ENCODE peak calls at places on chromosome 12, in four cellular contexts. A, F, W and E are unnamed samples.

GRCh38 chr12:18264581-18265075 is 3.3 kb downstream of the PIK3C2G start:
- DNase-seq in F (no peak), A (no peak), W (no peak), E (no peak)

GRCh38 chr12:131380220-131380957 is 330.5 kb upstream of the SFSWAP start:
- DNase-seq in A (no peak), W (no peak), F (no peak), E (no peak)

GRCh38 chr12:32477714-32478113 is 78.4 kb downstream of the FGD4 start:
- DNase-seq in F (no peak), W (no peak), A (no peak), E (no peak)

GRCh38 chr12:120774169-120774916 is 48.7 kb downstream of the ACADS start:
- DNase-seq in A (no peak), W (no peak), F (no peak), E (no peak)

GRCh38 chr12:92702754-92703679 is at the start of gene PLEKHG7:
- DNase-seq in W (peak), F (no peak), A (peak), E (no peak)

GRCh38 chr12:46266869-46267617 is 1.8 kb downstream of the SLC38A1 start:
- DNase-seq in F (peak), W (no peak), A (peak), E (peak)

GRCh38 chr12:12684375-12685106 is 11.4 kb downstream of the GPR19 start:
- DNase-seq in W (no peak), F (no peak), A (peak), E (peak)

GRCh38 chr12:126798449-126798848 is 1468.5 kb upstream of the TMEM132C start:
- DNase-seq in A (no peak), F (no peak), W (no peak), E (no peak)

GRCh38 chr12:98228619-98229538 is 286.5 kb upstream of the TMPO start:
- DNase-seq in A (no peak), F (no peak), W (no peak), E (no peak)

GRCh38 chr12:6199531-6200265 is 502 bp upstream of the CD9 start:
- DNase-seq in W (no peak), A (no peak), F (no peak), E (peak)

GRCh38 chr12:128827724-128828123 is 4.0 kb upstream of the SLC15A4 start:
- DNase-seq in F (no peak), W (no peak), A (no peak), E (no peak)

GRCh38 chr12:47768323-47768811 is 4.7 kb upstream of the SLC48A1 start:
- DNase-seq in F (no peak), A (peak), W (no peak), E (no peak)

GRCh38 chr12:100293017-100293416 is 26.0 kb downstream of the SCYL2 start:
- DNase-seq in A (no peak), F (no peak), W (no peak), E (no peak)

GRCh38 chr12:120649442-120650248 is 9.2 kb downstream of the CABP1 start:
- DNase-seq in A (no peak), F (no peak), W (no peak), E (peak)

GRCh38 chr12:50013361-50014147 is 11.7 kb downstream of the RACGAP1 start:
- DNase-seq in A (no peak), W (no peak), F (no peak), E (no peak)

GRCh38 chr12:64039285-64039871 is 182.7 kb downstream of the KICS2 start:
- DNase-seq in W (no peak), A (no peak), F (no peak), E (no peak)

GRCh38 chr12:116395381-116395780 is 117.9 kb upstream of the MED13L start:
- DNase-seq in F (no peak), W (no peak), A (no peak), E (no peak)

GRCh38 chr12:116398193-116398592 is 120.7 kb upstream of the MED13L start:
- DNase-seq in W (no peak), A (no peak), F (no peak), E (no peak)

GRCh38 chr12:116399055-116399454 is 121.6 kb upstream of the MED13L start:
- DNase-seq in A (no peak), W (no peak), F (no peak), E (no peak)

GRCh38 chr12:116393859-116394650 is 116.6 kb upstream of the MED13L start:
- DNase-seq in F (no peak), W (no peak), A (no peak), E (no peak)

GRCh38 chr12:116397148-116397547 is 119.7 kb upstream of the MED13L start:
- DNase-seq in W (no peak), A (no peak), F (no peak), E (no peak)
- TF ChIP-seq ETV6 in W (no peak), A (no peak), F (no peak), E (no peak)

DNA sequence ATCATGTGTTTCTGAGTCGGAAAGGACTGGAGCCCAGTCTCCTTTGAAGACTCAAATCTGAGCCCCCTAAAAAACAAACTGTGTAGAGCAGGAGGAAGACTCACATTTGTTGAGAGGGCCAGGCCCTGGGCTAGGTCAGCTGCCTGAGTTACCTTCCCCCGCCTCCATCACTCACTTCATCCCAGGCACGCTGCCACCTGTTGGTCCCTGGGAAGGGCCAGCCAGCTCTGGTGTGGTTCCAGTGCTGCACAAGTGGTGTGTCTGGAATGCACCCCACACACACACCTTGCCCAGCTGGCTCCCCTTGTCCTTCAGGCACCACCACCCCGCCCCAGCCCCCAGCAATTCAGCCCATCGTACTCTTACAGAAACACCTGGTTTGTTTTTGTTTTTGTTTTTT is 9.0 kb downstream of the MVK start:
- DNase-seq in A (peak), W (no peak), F (no peak), E (peak)
- TF ChIP-seq ETV6 in A (no peak), W (no peak), F (no peak), E (no peak)

GRCh38 chr12:93780115-93780641 is 103.0 kb downstream of the CRADD start:
- DNase-seq in W (no peak), A (no peak), F (no peak), E (no peak)

GRCh38 chr12:93776581-93777018 is 99.4 kb downstream of the CRADD start:
- DNase-seq in F (no peak), W (no peak), A (no peak), E (no peak)

GRCh38 chr12:93782854-93783253 is 105.7 kb downstream of the CRADD start:
- DNase-seq in A (no peak), F (no peak), W (no peak), E (no peak)

GRCh38 chr12:93777249-93777648 is 100.1 kb downstream of the CRADD start:
- DNase-seq in A (no peak), W (no peak), F (no peak), E (no peak)

GRCh38 chr12:93778306-93778705 is 101.1 kb downstream of the CRADD start:
- DNase-seq in F (no peak), W (no peak), A (no peak), E (no peak)
- TF ChIP-seq ETV6 in F (no peak), W (no peak), A (no peak), E (no peak)

GRCh38 chr12:86373813-86374212 is 117.6 kb upstream of the MGAT4C start:
- DNase-seq in W (no peak), A (no peak), F (no peak), E (no peak)
- TF ChIP-seq ETV6 in W (no peak), A (no peak), F (no peak), E (no peak)

GRCh38 chr12:116528498-116528897 is 30.7 kb upstream of the MAP1LC3B2 start:
- DNase-seq in A (no peak), W (no peak), F (no peak), E (no peak)

GRCh38 chr12:116529048-116529447 is 30.1 kb upstream of the MAP1LC3B2 start:
- DNase-seq in A (peak), W (no peak), F (no peak), E (no peak)

GRCh38 chr12:116525418-116526001 is 33.7 kb upstream of the MAP1LC3B2 start:
- DNase-seq in W (no peak), F (no peak), A (no peak), E (no peak)

GRCh38 chr12:116529686-116530085 is 29.5 kb upstream of the MAP1LC3B2 start:
- DNase-seq in W (no peak), A (no peak), F (no peak), E (no peak)

GRCh38 chr12:116528067-116528466 is 31.1 kb upstream of the MAP1LC3B2 start:
- DNase-seq in F (no peak), A (no peak), W (no peak), E (no peak)
- TF ChIP-seq ETV6 in F (no peak), A (no peak), W (no peak), E (no peak)

DNA sequence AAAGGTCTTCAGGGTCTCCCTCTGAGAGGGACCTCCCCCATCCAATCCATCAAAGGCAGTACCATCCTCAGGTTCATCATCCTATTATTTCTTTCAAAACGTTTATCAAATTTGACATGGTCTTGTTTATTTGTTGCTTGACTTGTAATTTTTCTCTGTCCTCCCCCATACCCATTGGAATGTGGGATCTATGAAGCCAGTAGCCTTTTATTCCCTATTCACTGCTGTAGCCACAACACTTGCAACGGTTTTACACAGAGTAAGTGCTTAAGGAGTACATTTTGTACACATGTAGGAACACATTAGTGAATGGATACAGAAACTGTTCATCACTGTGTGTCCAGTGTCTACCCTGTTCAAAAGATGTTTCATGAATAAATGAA is 41.5 kb downstream of the IGF1 start:
- DNase-seq in A (no peak), W (no peak), F (no peak), E (no peak)
- TF ChIP-seq ETV6 in A (no peak), W (no peak), F (no peak), E (no peak)